ENCODE peak calls at places on chromosomes 12 and 14, in five cellular contexts. One of them, this sample, is unnamed.

GRCh38 chr12:6376079-6376941 is 947 bp upstream of the SCNN1A start:
- DNase-seq in GM06990: no peak
- DNase-seq in activated CD4-positive, alpha-beta T cell treated with anti-CD3 and anti-CD28 coated beads for 24 hours: no peak
- DNase-seq in stimulated activated effector memory CD8-positive, alpha-beta T cell treated with anti-CD3 and anti-CD28 coated beads, Interleukin-12 subunit alpha, Interleukin-12 subunit beta, amount 100 ng/mL, for 72 hours: no peak
- DNase-seq in HTR-8/SVneo: peak
- DNase-seq in this sample: no peak

GRCh38 chr12:64650762-64651161 is 40.5 kb downstream of the RASSF3 start:
- DNase-seq in GM06990: no peak
- DNase-seq in activated CD4-positive, alpha-beta T cell treated with anti-CD3 and anti-CD28 coated beads for 24 hours: no peak
- DNase-seq in stimulated activated effector memory CD8-positive, alpha-beta T cell treated with anti-CD3 and anti-CD28 coated beads, Interleukin-12 subunit alpha, Interleukin-12 subunit beta, amount 100 ng/mL, for 72 hours: no peak
- DNase-seq in HTR-8/SVneo: no peak
- DNase-seq in this sample: no peak

GRCh38 chr14:99252940-99253868 is 18.8 kb downstream of the BCL11B start:
- DNase-seq in GM06990: no peak
- DNase-seq in activated CD4-positive, alpha-beta T cell treated with anti-CD3 and anti-CD28 coated beads for 24 hours: no peak
- DNase-seq in stimulated activated effector memory CD8-positive, alpha-beta T cell treated with anti-CD3 and anti-CD28 coated beads, Interleukin-12 subunit alpha, Interleukin-12 subunit beta, amount 100 ng/mL, for 72 hours: no peak
- DNase-seq in HTR-8/SVneo: no peak
- DNase-seq in this sample: peak

GRCh38 chr14:75165586-75166391 is 10.6 kb downstream of the TMED10 start:
- DNase-seq in GM06990: no peak
- DNase-seq in activated CD4-positive, alpha-beta T cell treated with anti-CD3 and anti-CD28 coated beads for 24 hours: no peak
- DNase-seq in stimulated activated effector memory CD8-positive, alpha-beta T cell treated with anti-CD3 and anti-CD28 coated beads, Interleukin-12 subunit alpha, Interleukin-12 subunit beta, amount 100 ng/mL, for 72 hours: no peak
- DNase-seq in HTR-8/SVneo: no peak
- DNase-seq in this sample: no peak

GRCh38 chr12:29050503-29050902 is 98.6 kb upstream of the FAR2 start:
- DNase-seq in GM06990: no peak
- DNase-seq in activated CD4-positive, alpha-beta T cell treated with anti-CD3 and anti-CD28 coated beads for 24 hours: no peak
- DNase-seq in stimulated activated effector memory CD8-positive, alpha-beta T cell treated with anti-CD3 and anti-CD28 coated beads, Interleukin-12 subunit alpha, Interleukin-12 subunit beta, amount 100 ng/mL, for 72 hours: no peak
- DNase-seq in HTR-8/SVneo: no peak
- DNase-seq in this sample: no peak

GRCh38 chr14:105844810-105845724 is 318.7 kb downstream of the TMEM121 start:
- DNase-seq in GM06990: no peak
- DNase-seq in activated CD4-positive, alpha-beta T cell treated with anti-CD3 and anti-CD28 coated beads for 24 hours: no peak
- DNase-seq in stimulated activated effector memory CD8-positive, alpha-beta T cell treated with anti-CD3 and anti-CD28 coated beads, Interleukin-12 subunit alpha, Interleukin-12 subunit beta, amount 100 ng/mL, for 72 hours: no peak
- DNase-seq in HTR-8/SVneo: no peak
- DNase-seq in this sample: no peak

GRCh38 chr12:21711376-21711775 is 53.7 kb upstream of the LDHB start:
- DNase-seq in GM06990: no peak
- DNase-seq in activated CD4-positive, alpha-beta T cell treated with anti-CD3 and anti-CD28 coated beads for 24 hours: no peak
- DNase-seq in stimulated activated effector memory CD8-positive, alpha-beta T cell treated with anti-CD3 and anti-CD28 coated beads, Interleukin-12 subunit alpha, Interleukin-12 subunit beta, amount 100 ng/mL, for 72 hours: no peak
- DNase-seq in HTR-8/SVneo: no peak
- DNase-seq in this sample: no peak

GRCh38 chr14:93114068-93114710 is 1.5 kb downstream of the ITPK1 start:
- DNase-seq in GM06990: no peak
- DNase-seq in activated CD4-positive, alpha-beta T cell treated with anti-CD3 and anti-CD28 coated beads for 24 hours: no peak
- DNase-seq in stimulated activated effector memory CD8-positive, alpha-beta T cell treated with anti-CD3 and anti-CD28 coated beads, Interleukin-12 subunit alpha, Interleukin-12 subunit beta, amount 100 ng/mL, for 72 hours: no peak
- DNase-seq in HTR-8/SVneo: no peak
- DNase-seq in this sample: peak

GRCh38 chr14:84152452-84152851 is 1377.5 kb upstream of the FLRT2 start:
- DNase-seq in GM06990: no peak
- DNase-seq in activated CD4-positive, alpha-beta T cell treated with anti-CD3 and anti-CD28 coated beads for 24 hours: no peak
- DNase-seq in stimulated activated effector memory CD8-positive, alpha-beta T cell treated with anti-CD3 and anti-CD28 coated beads, Interleukin-12 subunit alpha, Interleukin-12 subunit beta, amount 100 ng/mL, for 72 hours: no peak
- DNase-seq in HTR-8/SVneo: no peak
- DNase-seq in this sample: no peak

GRCh38 chr12:45284096-45284901 is 68.4 kb downstream of the ANO6 start:
- DNase-seq in GM06990: no peak
- DNase-seq in activated CD4-positive, alpha-beta T cell treated with anti-CD3 and anti-CD28 coated beads for 24 hours: no peak
- DNase-seq in stimulated activated effector memory CD8-positive, alpha-beta T cell treated with anti-CD3 and anti-CD28 coated beads, Interleukin-12 subunit alpha, Interleukin-12 subunit beta, amount 100 ng/mL, for 72 hours: no peak
- DNase-seq in HTR-8/SVneo: peak
- DNase-seq in this sample: no peak

GRCh38 chr12:78797201-78797931 is 67.2 kb upstream of the SYT1 start:
- DNase-seq in GM06990: no peak
- DNase-seq in activated CD4-positive, alpha-beta T cell treated with anti-CD3 and anti-CD28 coated beads for 24 hours: no peak
- DNase-seq in stimulated activated effector memory CD8-positive, alpha-beta T cell treated with anti-CD3 and anti-CD28 coated beads, Interleukin-12 subunit alpha, Interleukin-12 subunit beta, amount 100 ng/mL, for 72 hours: no peak
- DNase-seq in HTR-8/SVneo: no peak
- DNase-seq in this sample: no peak

GRCh38 chr14:61544448-61545202 is 150.7 kb upstream of the HIF1A start:
- DNase-seq in GM06990: no peak
- DNase-seq in activated CD4-positive, alpha-beta T cell treated with anti-CD3 and anti-CD28 coated beads for 24 hours: no peak
- DNase-seq in stimulated activated effector memory CD8-positive, alpha-beta T cell treated with anti-CD3 and anti-CD28 coated beads, Interleukin-12 subunit alpha, Interleukin-12 subunit beta, amount 100 ng/mL, for 72 hours: no peak
- DNase-seq in HTR-8/SVneo: no peak
- DNase-seq in this sample: no peak

GRCh38 chr12:21296751-21297406 is 37.8 kb downstream of the SLCO1A2 start:
- DNase-seq in GM06990: no peak
- DNase-seq in activated CD4-positive, alpha-beta T cell treated with anti-CD3 and anti-CD28 coated beads for 24 hours: no peak
- DNase-seq in stimulated activated effector memory CD8-positive, alpha-beta T cell treated with anti-CD3 and anti-CD28 coated beads, Interleukin-12 subunit alpha, Interleukin-12 subunit beta, amount 100 ng/mL, for 72 hours: no peak
- DNase-seq in HTR-8/SVneo: peak
- DNase-seq in this sample: no peak

GRCh38 chr14:86912689-86913088 is 1080.3 kb downstream of the GALC start:
- DNase-seq in GM06990: no peak
- DNase-seq in activated CD4-positive, alpha-beta T cell treated with anti-CD3 and anti-CD28 coated beads for 24 hours: no peak
- DNase-seq in stimulated activated effector memory CD8-positive, alpha-beta T cell treated with anti-CD3 and anti-CD28 coated beads, Interleukin-12 subunit alpha, Interleukin-12 subunit beta, amount 100 ng/mL, for 72 hours: no peak
- DNase-seq in HTR-8/SVneo: no peak
- DNase-seq in this sample: no peak

GRCh38 chr12:85996280-85996679 is 122.2 kb downstream of the NTS start:
- DNase-seq in GM06990: no peak
- DNase-seq in activated CD4-positive, alpha-beta T cell treated with anti-CD3 and anti-CD28 coated beads for 24 hours: no peak
- DNase-seq in stimulated activated effector memory CD8-positive, alpha-beta T cell treated with anti-CD3 and anti-CD28 coated beads, Interleukin-12 subunit alpha, Interleukin-12 subunit beta, amount 100 ng/mL, for 72 hours: no peak
- DNase-seq in HTR-8/SVneo: peak
- DNase-seq in this sample: no peak

GRCh38 chr14:101717663-101718490 is 43.6 kb upstream of the PPP2R5C start:
- DNase-seq in GM06990: no peak
- DNase-seq in activated CD4-positive, alpha-beta T cell treated with anti-CD3 and anti-CD28 coated beads for 24 hours: no peak
- DNase-seq in stimulated activated effector memory CD8-positive, alpha-beta T cell treated with anti-CD3 and anti-CD28 coated beads, Interleukin-12 subunit alpha, Interleukin-12 subunit beta, amount 100 ng/mL, for 72 hours: no peak
- DNase-seq in HTR-8/SVneo: no peak
- DNase-seq in this sample: no peak

GRCh38 chr12:6831021-6831420 is 2.8 kb downstream of the P3H3 start:
- DNase-seq in GM06990: no peak
- DNase-seq in activated CD4-positive, alpha-beta T cell treated with anti-CD3 and anti-CD28 coated beads for 24 hours: no peak
- DNase-seq in stimulated activated effector memory CD8-positive, alpha-beta T cell treated with anti-CD3 and anti-CD28 coated beads, Interleukin-12 subunit alpha, Interleukin-12 subunit beta, amount 100 ng/mL, for 72 hours: no peak
- DNase-seq in HTR-8/SVneo: no peak
- DNase-seq in this sample: no peak

GRCh38 chr12:90211017-90211416 is 502.4 kb upstream of the ATP2B1 start:
- DNase-seq in GM06990: no peak
- DNase-seq in activated CD4-positive, alpha-beta T cell treated with anti-CD3 and anti-CD28 coated beads for 24 hours: no peak
- DNase-seq in stimulated activated effector memory CD8-positive, alpha-beta T cell treated with anti-CD3 and anti-CD28 coated beads, Interleukin-12 subunit alpha, Interleukin-12 subunit beta, amount 100 ng/mL, for 72 hours: no peak
- DNase-seq in HTR-8/SVneo: peak
- DNase-seq in this sample: no peak

GRCh38 chr12:51826881-51827280 is 21.6 kb downstream of the FIGNL2 start:
- DNase-seq in GM06990: no peak
- DNase-seq in activated CD4-positive, alpha-beta T cell treated with anti-CD3 and anti-CD28 coated beads for 24 hours: no peak
- DNase-seq in stimulated activated effector memory CD8-positive, alpha-beta T cell treated with anti-CD3 and anti-CD28 coated beads, Interleukin-12 subunit alpha, Interleukin-12 subunit beta, amount 100 ng/mL, for 72 hours: no peak
- DNase-seq in HTR-8/SVneo: no peak
- DNase-seq in this sample: no peak